ENCODE peak calls at places on chromosomes 7 and 10, in seven cellular contexts. I is GM06990, Y is tibial nerve, Z is AG04450, T is hepatocyte, A is IMR-90, L is mucosa of descending colon. X is an unnamed sample.

GRCh38 chr7:79529214-79529895 is 75.9 kb upstream of the MAGI2 start:
- DNase-seq in Y (no peak), L (no peak), T (no peak), A (peak; percentile 18), Z (no peak), I (no peak), X (no peak)

GRCh38 chr7:47401571-47402570 is 180.0 kb downstream of the TNS3 start:
- DNase-seq in T (no peak), Z (no peak), I (no peak), L (no peak), A (no peak), Y (no peak), X (no peak)

GRCh38 chr10:35993816-35994515 is 351.9 kb upstream of the FZD8 start:
- DNase-seq in L (no peak), A (no peak), Y (no peak), T (no peak), Z (no peak), I (no peak), X (no peak)

GRCh38 chr10:6396652-6397051 is 183.4 kb downstream of the PRKCQ start:
- DNase-seq in T (no peak), I (no peak), Y (no peak), L (no peak), Z (peak; percentile 68), A (peak; percentile 85), X (no peak)

GRCh38 chr7:77461246-77461645 is 45.1 kb upstream of the GSAP start:
- DNase-seq in Y (no peak), T (no peak), Z (no peak), L (no peak), A (no peak), I (no peak), X (no peak)

GRCh38 chr10:73871915-73872710 is 2.2 kb downstream of the CAMK2G start:
- DNase-seq in Y (no peak), A (peak; percentile 36), I (no peak), T (peak; percentile 58), Z (no peak), L (peak; percentile 83), X (no peak)

GRCh38 chr10:62250594-62251198 is 17.9 kb downstream of the RTKN2 start:
- DNase-seq in T (peak; percentile 61), I (no peak), A (peak; percentile 82), Z (no peak), L (no peak), Y (no peak), X (no peak)

GRCh38 chr7:15219758-15220157 is 317.2 kb upstream of the DGKB start:
- DNase-seq in L (no peak), Y (no peak), T (no peak), A (no peak), I (no peak), Z (no peak), X (no peak)

GRCh38 chr10:95783741-95784140 is 27.8 kb downstream of the ENTPD1 start:
- DNase-seq in L (no peak), I (peak; percentile 75), Z (no peak), Y (no peak), A (no peak), T (no peak), X (no peak)

GRCh38 chr7:140605337-140605736 is 35.3 kb downstream of the DENND2A start:
- DNase-seq in I (no peak), Z (peak; percentile 88), A (peak; percentile 96), T (no peak), L (no peak), Y (no peak), X (no peak)

GRCh38 chr7:100585511-100586265 is at the start of gene LRCH4:
- DNase-seq in Y (no peak), I (no peak), T (peak; percentile 86), A (no peak), L (peak; percentile 85), Z (no peak), X (no peak)

GRCh38 chr10:63542835-63543575 is 21.8 kb downstream of the REEP3 start:
- DNase-seq in Z (no peak), A (peak; percentile 35), L (no peak), I (no peak), T (peak; percentile 14), Y (no peak), X (no peak)

GRCh38 chr7:150379590-150380379 is 655 bp downstream of the ZNF775 start:
- DNase-seq in Y (peak; percentile 28), L (no peak), I (peak; percentile 54), A (no peak), T (no peak), Z (no peak), X (no peak)

GRCh38 chr10:121291828-121292227 is 306.4 kb downstream of the FGFR2 start:
- DNase-seq in T (no peak), A (no peak), Y (no peak), I (no peak), Z (no peak), L (no peak), X (no peak)

GRCh38 chr10:77687621-77688020 is 50.0 kb upstream of the KCNMA1 start:
- DNase-seq in A (no peak), Z (no peak), Y (no peak), L (no peak), T (no peak), I (no peak), X (no peak)

GRCh38 chr10:59868974-59869940 is 37.1 kb downstream of the CCDC6 start:
- DNase-seq in A (no peak), Z (no peak), Y (no peak), T (no peak), I (no peak), L (no peak), X (no peak)

GRCh38 chr7:99386584-99387238 is 12.2 kb downstream of the ARPC1B start:
- DNase-seq in A (peak; percentile 37), T (no peak), Z (no peak), L (peak; percentile 41), Y (no peak), I (no peak), X (no peak)

GRCh38 chr7:45921699-45922519 is 837 bp upstream of the IGFBP3 start:
- DNase-seq in L (peak; percentile 50), A (peak; percentile 75), T (peak; percentile 78), Z (no peak), I (no peak), Y (peak; percentile 67), X (no peak)

GRCh38 chr10:96578022-96578421 is 8.8 kb downstream of the TM9SF3 start:
- DNase-seq in L (no peak), Y (no peak), T (no peak), I (no peak), Z (no peak), A (no peak), X (no peak)

GRCh38 chr7:32569388-32570289 is 74.3 kb downstream of the AVL9 start:
- DNase-seq in Y (no peak), T (no peak), I (no peak), A (no peak), Z (no peak), L (no peak), X (no peak)

GRCh38 chr10:47087667-47088066 is 176.4 kb downstream of the PTPN20 start:
- DNase-seq in Y (no peak), A (no peak), L (no peak), Z (no peak), T (no peak), I (no peak), X (no peak)

GRCh38 chr10:125039354-125039769 is 97.4 kb downstream of the ZRANB1 start:
- DNase-seq in T (no peak), Y (no peak), L (no peak), A (no peak), Z (no peak), I (no peak), X (no peak)
- TF ChIP-seq CTCF in T (no peak), Y (no peak), L (no peak), A (no peak), Z (no peak), I (no peak), X (no peak)

GRCh38 chr7:122166708-122167107 is 22.7 kb upstream of the AASS start:
- DNase-seq in A (peak; percentile 62), I (no peak), Y (no peak), L (no peak), Z (no peak), T (peak; percentile 23), X (no peak)

GRCh38 chr7:122161628-122162027 is 17.6 kb upstream of the AASS start:
- DNase-seq in Z (no peak), L (no peak), I (no peak), T (no peak), Y (no peak), A (no peak), X (no peak)

GRCh38 chr7:122166260-122166659 is 22.2 kb upstream of the AASS start:
- DNase-seq in A (no peak), L (no peak), T (no peak), I (no peak), Z (no peak), Y (no peak), X (no peak)
- TF ChIP-seq CTCF in A (no peak), L (no peak), T (no peak), I (no peak), Z (no peak), Y (no peak), X (no peak)

GRCh38 chr7:111027396-111027795 is 63.5 kb upstream of the LRRN3 start:
- DNase-seq in L (no peak), A (no peak), I (no peak), Z (no peak), T (no peak), Y (no peak), X (no peak)
- TF ChIP-seq CTCF in L (no peak), A (no peak), I (no peak), Z (no peak), T (no peak), Y (no peak), X (no peak)

DNA sequence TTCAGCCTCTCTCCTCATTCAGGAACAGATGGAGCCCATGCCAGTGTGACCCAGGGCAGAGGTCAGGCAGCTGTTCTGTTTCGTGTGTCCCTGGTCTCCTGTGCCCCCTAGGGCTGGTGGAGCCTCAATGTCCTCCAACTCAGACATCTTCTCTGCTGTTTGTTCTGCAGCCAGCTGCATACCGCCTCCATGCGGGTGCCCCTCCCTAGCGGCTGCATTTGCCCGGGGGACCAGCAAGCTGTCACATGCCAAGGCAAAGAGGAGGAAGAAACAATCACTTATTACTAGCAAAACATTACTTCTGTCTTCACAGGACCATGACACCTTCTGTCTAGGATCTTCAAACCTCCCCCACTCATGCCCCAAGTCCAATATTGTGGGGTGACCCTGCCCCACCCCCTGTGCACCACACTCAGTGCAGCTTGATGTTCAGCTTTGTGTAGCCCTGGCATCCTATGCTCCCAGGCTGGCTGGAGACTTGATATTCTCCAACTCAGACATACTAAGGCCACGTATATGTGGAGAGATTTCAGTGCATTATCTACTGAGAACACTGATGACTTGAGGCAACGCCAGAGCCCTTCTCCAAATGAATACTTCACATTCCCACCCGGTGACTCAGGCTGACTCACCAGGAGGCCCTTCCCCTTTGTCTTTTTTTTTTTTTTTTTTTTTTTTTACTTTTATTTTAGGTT is 188.9 kb downstream of the SKIDA1 start:
- DNase-seq in Y (no peak), L (no peak), T (peak; percentile 86), Z (peak; percentile 91), A (peak; percentile 97), I (no peak), X (peak; percentile 59)
- TF ChIP-seq CTCF in Y (no peak), L (no peak), T (no peak), Z (no peak), A (no peak), I (no peak), X (no peak)

GRCh38 chr7:34091330-34091917 is 186.1 kb downstream of the BMPER start:
- DNase-seq in T (peak; percentile 49), I (no peak), L (peak; percentile 69), A (peak; percentile 69), Y (peak; percentile 47), Z (peak; percentile 18), X (no peak)
- TF ChIP-seq CTCF in T (peak; percentile 52), I (peak; percentile 55), L (peak; percentile 13), A (peak; percentile 76), Y (no peak), Z (peak; percentile 51), X (no peak)

X was measured in omental fat pad.